ENCODE peak calls at places on chromosomes 6 and 20, in ten cellular contexts. I, X, O, P, N, W, J, E, G and V are unnamed samples.

GRCh38 chr6:105692630-105693212 is 289.8 kb upstream of the PREP start:
- DNase-seq in I (no peak), N (no peak), X (no peak), P (no peak), G (no peak), O (no peak), J (no peak), E (peak; percentile 10), W (no peak), V (no peak)

GRCh38 chr6:117079946-117080345 is 185.4 kb upstream of the VGLL2 start:
- DNase-seq in O (no peak), J (no peak), X (no peak), N (no peak), W (no peak), G (no peak), P (no peak), I (no peak), E (no peak), V (no peak)

GRCh38 chr6:90027004-90027403 is 132.7 kb downstream of the GJA10 start:
- DNase-seq in W (no peak), E (no peak), N (no peak), X (no peak), P (no peak), I (no peak), J (no peak), O (no peak), G (no peak), V (no peak)

GRCh38 chr6:31723980-31724691 is 963 bp downstream of the MPIG6B start:
- DNase-seq in E (no peak), W (no peak), X (peak; percentile 64), P (no peak), I (no peak), J (no peak), G (no peak), N (no peak), O (no peak), V (no peak)

GRCh38 chr6:15017251-15017650 is 228.6 kb upstream of the JARID2 start:
- DNase-seq in E (no peak), P (no peak), N (no peak), O (no peak), X (no peak), W (no peak), G (no peak), J (peak; percentile 49), I (peak; percentile 28), V (no peak)

GRCh38 chr6:139580592-139581484 is 206.4 kb upstream of the CITED2 start:
- DNase-seq in I (no peak), O (no peak), W (no peak), J (no peak), X (no peak), N (no peak), G (no peak), P (no peak), E (no peak), V (no peak)

GRCh38 chr20:4160761-4161305 is 145.5 kb upstream of the RNF24 start:
- DNase-seq in X (peak; percentile 74), I (no peak), P (peak; percentile 63), E (peak; percentile 56), W (no peak), J (peak; percentile 57), N (no peak), O (peak; percentile 32), G (no peak), V (no peak)

GRCh38 chr6:52746213-52746612 is 17.1 kb downstream of the GSTA2 start:
- DNase-seq in W (no peak), O (no peak), I (no peak), N (no peak), P (no peak), X (no peak), J (no peak), E (no peak), G (no peak), V (no peak)

GRCh38 chr20:52103469-52103910 is 88.1 kb downstream of the ZFP64 start:
- DNase-seq in W (no peak), G (no peak), E (peak; percentile 80), J (no peak), N (peak; percentile 70), P (peak; percentile 33), X (no peak), I (no peak), O (no peak), V (peak; percentile 22)

GRCh38 chr6:14807130-14807529 is 438.7 kb upstream of the JARID2 start:
- DNase-seq in E (no peak), W (no peak), X (no peak), J (no peak), G (no peak), O (no peak), N (no peak), I (no peak), P (no peak), V (no peak)

DNA sequence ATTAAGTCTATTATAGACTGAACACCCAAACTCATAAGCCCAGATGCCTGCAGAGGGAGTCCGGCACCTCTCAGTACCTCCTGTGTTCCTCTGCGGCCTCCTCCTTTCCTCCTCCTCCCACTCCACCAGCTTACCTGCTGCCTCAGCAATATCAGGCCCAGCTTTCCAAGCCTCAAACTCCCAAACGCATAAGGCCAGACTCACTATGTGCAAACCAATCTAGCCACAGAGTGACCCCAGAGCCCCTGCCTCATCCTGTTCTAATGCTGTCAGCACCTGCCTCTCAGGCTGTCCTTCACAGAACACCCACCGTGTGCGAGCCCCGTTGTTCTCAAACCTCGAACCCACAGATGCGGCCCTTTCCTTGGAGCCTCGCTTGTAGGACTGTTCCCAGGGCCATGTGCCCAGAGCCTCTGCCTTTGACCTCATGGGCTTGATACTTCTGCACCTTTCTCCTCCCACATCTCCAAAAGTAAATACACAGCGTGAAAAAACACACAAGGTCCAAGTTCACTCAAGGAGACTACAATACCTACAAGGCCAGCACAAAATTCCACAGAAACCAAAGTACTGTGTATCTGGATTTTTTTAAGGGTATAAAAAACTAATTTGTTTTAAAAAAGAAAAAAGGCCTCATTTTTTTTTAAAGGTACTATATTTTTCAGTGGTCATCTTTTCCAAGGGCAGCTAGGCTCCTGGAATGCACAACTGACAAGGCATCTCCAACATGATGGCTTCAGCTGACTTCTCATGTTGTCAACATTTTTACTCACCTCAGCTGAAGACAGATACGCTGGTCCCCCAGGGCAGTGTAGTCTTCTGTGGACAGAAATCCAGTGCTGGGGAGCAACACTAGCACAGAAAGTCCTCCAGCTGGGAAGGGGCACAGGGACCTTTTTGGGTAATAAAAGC is 52.3 kb downstream of the ABHD12 start:
- DNase-seq in X (no peak), J (no peak), P (no peak), G (no peak), W (no peak), N (no peak), O (no peak), I (no peak), E (no peak), V (no peak)
- H3K27ac ChIP-seq in X (no peak overlapping the region), J (no peak overlapping the region), P (no peak overlapping the region), G (no peak overlapping the region), W (no peak overlapping the region), N (no peak overlapping the region), O (no peak overlapping the region), I (no peak overlapping the region), E (no peak overlapping the region), V (peak overlapping the region; percentile 31)

GRCh38 chr6:70627500-70628254 is 40.0 kb upstream of the SMAP1 start:
- DNase-seq in O (no peak), N (no peak), X (no peak), G (no peak), W (no peak), J (no peak), P (no peak), E (no peak), I (no peak), V (no peak)

GRCh38 chr6:70616728-70617260 is 50.1 kb downstream of the SDHAF4 start:
- DNase-seq in P (no peak), J (no peak), G (no peak), I (no peak), O (peak; percentile 14), N (no peak), E (no peak), X (no peak), W (no peak), V (no peak)

GRCh38 chr6:70620746-70621145 is 46.9 kb upstream of the SMAP1 start:
- DNase-seq in X (no peak), G (no peak), I (no peak), E (no peak), N (no peak), J (no peak), P (no peak), W (no peak), O (no peak), V (no peak)

DNA sequence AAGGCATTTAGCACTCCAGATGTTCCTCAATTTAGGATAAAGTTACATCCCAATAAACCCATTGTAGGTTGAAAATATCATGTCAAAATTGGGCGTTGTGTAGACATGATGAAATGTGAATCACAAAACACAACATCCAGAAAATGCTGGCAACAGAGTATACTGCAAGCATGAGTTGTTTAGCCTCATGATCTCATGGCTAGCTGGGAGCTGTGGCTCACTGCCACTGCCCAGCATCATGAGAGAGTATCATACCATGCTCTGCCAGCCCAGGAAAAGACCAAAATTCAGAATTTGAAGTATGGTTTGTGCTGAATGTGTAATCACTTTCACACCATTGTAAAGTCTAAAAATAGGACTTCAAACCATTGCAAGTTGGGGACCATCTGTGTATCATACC is 45.3 kb upstream of the SMAP1 start:
- DNase-seq in P (no peak), X (no peak), J (no peak), O (no peak), G (no peak), N (no peak), I (no peak), W (no peak), E (no peak), V (no peak)
- TF ChIP-seq CTCF in P (no peak), X (no peak), J (no peak), O (no peak), G (no peak), N (no peak), I (no peak), W (no peak), E (no peak), V (no peak)

GRCh38 chr6:128672023-128672422 is 151.6 kb upstream of the PTPRK start:
- DNase-seq in X (no peak), G (no peak), N (no peak), J (no peak), P (no peak), E (no peak), O (no peak), I (no peak), W (no peak), V (no peak)
- H3K27ac ChIP-seq in X (no peak overlapping the region), G (no peak overlapping the region), N (no peak overlapping the region), J (no peak overlapping the region), P (no peak overlapping the region), E (no peak overlapping the region), O (no peak overlapping the region), I (no peak overlapping the region), W (no peak overlapping the region), V (no peak overlapping the region)

GRCh38 chr6:43766964-43767461 is 3.0 kb upstream of the VEGFA start:
- DNase-seq in N (no peak), G (no peak), E (no peak), J (no peak), P (peak; percentile 46), I (peak; percentile 11), X (no peak), W (no peak), O (peak; percentile 66), V (no peak)
- TF ChIP-seq CTCF in N (no peak), G (no peak), E (no peak), J (no peak), P (no peak), I (no peak), X (no peak), W (no peak), O (no peak), V (no peak)